ENCODE peak calls at places on chromosomes 5 and 9, in seven cellular contexts. K, F, Z, T, S, B and Y are unnamed samples.
A peak's percentile ranks its signal among the peaks of the same experiment; 100 is the strongest.

GRCh38 chr5:106312360-106312759 is 1358.4 kb downstream of the EFNA5 start:
- DNase-seq in F (no peak), K (no peak), T (no peak), Z (no peak), B (peak; percentile 69), S (peak; percentile 43), Y (peak; percentile 47)

GRCh38 chr5:5046680-5047502 is 93.2 kb upstream of the ADAMTS16 start:
- DNase-seq in Z (no peak), B (no peak), T (no peak), F (no peak), S (no peak), K (no peak), Y (no peak)

GRCh38 chr5:72018158-72018803 is 89.0 kb upstream of the MAP1B start:
- DNase-seq in F (no peak), T (no peak), Z (peak; percentile 84), S (peak; percentile 26), K (peak; percentile 64), B (peak; percentile 58), Y (no peak)

GRCh38 chr5:68086857-68087256 is 128.7 kb upstream of the PIK3R1 start:
- DNase-seq in B (peak; percentile 81), T (no peak), F (peak; percentile 67), Z (peak; percentile 66), S (peak; percentile 94), K (peak; percentile 81), Y (peak; percentile 47)

GRCh38 chr9:133153227-133154096 is 10.3 kb downstream of the GBGT1 start:
- DNase-seq in Z (no peak), T (no peak), K (no peak), S (no peak), F (no peak), B (no peak), Y (no peak)

GRCh38 chr9:12818431-12819000 is 43.7 kb downstream of the LURAP1L start:
- DNase-seq in K (no peak), F (no peak), Z (no peak), T (no peak), B (peak; percentile 34), S (peak; percentile 62), Y (no peak)

GRCh38 chr9:84782228-84782866 is 112.8 kb downstream of the NTRK2 start:
- DNase-seq in F (no peak), K (peak; percentile 90), B (peak; percentile 9), Z (no peak), T (peak; percentile 59), S (no peak), Y (no peak)

GRCh38 chr5:135012033-135012588 is 21.9 kb downstream of the PITX1 start:
- DNase-seq in B (no peak), T (peak; percentile 43), Z (no peak), S (no peak), K (no peak), F (no peak), Y (no peak)

GRCh38 chr9:87290241-87290700 is 207.4 kb upstream of the DAPK1 start:
- DNase-seq in K (no peak), S (peak; percentile 55), B (peak; percentile 11), F (no peak), Z (no peak), T (no peak), Y (no peak)

GRCh38 chr5:135377751-135378680 is 21.0 kb downstream of the MACROH2A1 start:
- DNase-seq in S (no peak), K (no peak), Z (no peak), T (no peak), B (no peak), F (no peak), Y (no peak)

GRCh38 chr5:1768283-1769000 is 31.2 kb downstream of the MRPL36 start:
- DNase-seq in F (no peak), T (no peak), S (no peak), B (no peak), Z (no peak), K (no peak), Y (no peak)

GRCh38 chr5:119168401-119168800 is 97.5 kb downstream of the DMXL1 start:
- DNase-seq in B (peak; percentile 51), Z (no peak), S (no peak), F (no peak), T (no peak), K (peak; percentile 61), Y (no peak)

GRCh38 chr9:78543353-78543752 is 246.4 kb downstream of the PSAT1 start:
- DNase-seq in K (no peak), T (no peak), S (no peak), F (no peak), Z (no peak), B (no peak), Y (no peak)
- H3K4me3 ChIP-seq in K (no peak overlapping the region), T (no peak overlapping the region), S (no peak overlapping the region), F (no peak overlapping the region), Z (no peak overlapping the region), B (no peak overlapping the region), Y (no peak overlapping the region)

DNA sequence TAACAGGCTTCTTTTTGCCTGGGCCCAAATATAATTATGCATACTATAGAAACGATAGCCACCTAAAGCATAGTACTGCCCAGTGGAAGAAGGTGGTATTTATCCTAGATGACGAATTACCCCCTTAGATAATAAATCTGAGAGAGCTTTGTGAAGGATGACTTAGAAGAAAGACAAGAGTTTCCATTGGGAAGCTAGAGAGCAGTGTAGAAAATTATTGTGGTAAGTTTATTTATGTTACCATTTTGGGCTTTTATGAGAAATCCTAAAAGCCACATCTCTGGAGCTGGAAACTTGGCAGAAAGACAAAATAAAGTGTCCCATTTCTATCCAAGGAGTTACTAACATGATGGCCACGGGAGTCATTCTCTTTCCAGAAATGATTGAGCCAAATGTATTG is 172.0 kb upstream of the SEMA6A start:
- DNase-seq in F (no peak), T (no peak), Z (no peak), K (no peak), S (no peak), B (no peak), Y (no peak)
- H3K4me3 ChIP-seq in F (no peak overlapping the region), T (no peak overlapping the region), Z (no peak overlapping the region), K (no peak overlapping the region), S (no peak overlapping the region), B (no peak overlapping the region), Y (no peak overlapping the region)

GRCh38 chr5:36441215-36441614 is 139.5 kb upstream of the RANBP3L start:
- DNase-seq in F (no peak), S (no peak), K (no peak), T (no peak), Z (no peak), B (no peak), Y (no peak)

GRCh38 chr5:36438765-36439501 is 137.2 kb upstream of the RANBP3L start:
- DNase-seq in Z (no peak), F (no peak), B (no peak), S (no peak), T (no peak), K (no peak), Y (no peak)

GRCh38 chr5:36436306-36436705 is 134.6 kb upstream of the RANBP3L start:
- DNase-seq in S (no peak), Z (no peak), F (no peak), T (no peak), B (no peak), K (no peak), Y (no peak)

GRCh38 chr5:36440300-36440699 is 138.6 kb upstream of the RANBP3L start:
- DNase-seq in T (no peak), F (no peak), S (no peak), B (no peak), Z (no peak), K (no peak), Y (no peak)

DNA sequence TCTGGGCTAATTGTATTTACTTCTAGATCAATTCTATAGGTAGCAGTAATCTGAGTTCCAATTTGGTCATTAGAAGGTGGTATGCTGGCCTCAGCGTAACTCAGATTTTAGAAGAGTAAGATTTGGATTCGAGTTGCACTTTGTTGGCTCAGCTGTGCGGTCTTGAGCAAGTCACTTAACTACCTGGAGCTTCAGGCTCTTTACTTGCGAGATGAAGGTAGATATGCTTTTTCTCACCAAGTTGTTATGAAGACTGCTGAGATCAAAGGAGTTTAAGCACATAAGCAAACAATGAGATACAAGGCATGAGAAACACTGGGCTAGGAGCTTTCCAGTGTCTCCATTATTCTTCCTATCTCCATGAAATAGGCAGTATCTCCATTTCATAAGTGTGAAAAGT is 133.8 kb upstream of the RANBP3L start:
- DNase-seq in K (no peak), B (no peak), S (no peak), T (no peak), F (no peak), Z (no peak), Y (no peak)
- H3K4me3 ChIP-seq in K (no peak overlapping the region), B (no peak overlapping the region), S (no peak overlapping the region), T (no peak overlapping the region), F (no peak overlapping the region), Z (no peak overlapping the region), Y (no peak overlapping the region)

GRCh38 chr5:82793808-82794419 is 283.3 kb downstream of the TMEM167A start:
- DNase-seq in Z (peak; percentile 60), B (peak; percentile 20), S (peak; percentile 38), F (no peak), K (peak; percentile 53), T (no peak), Y (no peak)

GRCh38 chr5:82799346-82800077 is 277.7 kb downstream of the TMEM167A start:
- DNase-seq in S (no peak), Z (no peak), F (no peak), T (no peak), K (no peak), B (no peak), Y (no peak)

GRCh38 chr5:82794876-82795275 is 282.3 kb downstream of the TMEM167A start:
- DNase-seq in T (no peak), B (no peak), S (peak; percentile 32), F (no peak), K (no peak), Z (no peak), Y (no peak)

GRCh38 chr5:82798676-82799075 is 278.5 kb downstream of the TMEM167A start:
- DNase-seq in Z (no peak), K (no peak), T (no peak), B (no peak), S (no peak), F (no peak), Y (no peak)

GRCh38 chr5:82796643-82797416 is 280.4 kb downstream of the TMEM167A start:
- DNase-seq in S (no peak), Z (no peak), K (no peak), F (no peak), T (no peak), B (no peak), Y (no peak)
- H3K4me3 ChIP-seq in S (no peak overlapping the region), Z (no peak overlapping the region), K (no peak overlapping the region), F (no peak overlapping the region), T (no peak overlapping the region), B (no peak overlapping the region), Y (no peak overlapping the region)